ENCODE peak calls at places on chromosomes 13 and 19, in six cellular contexts. M, T, H, Z, I and O are unnamed samples.

GRCh38 chr13:93534181-93534700 is 307.6 kb downstream of the GPC6 start:
- DNase-seq in T (no peak), I (no peak), H (no peak), M (no peak), Z (no peak), O (no peak)

GRCh38 chr19:46492841-46493235 is 2.8 kb downstream of the PNMA8B start:
- DNase-seq in M (no peak), I (no peak), T (no peak), H (no peak), Z (no peak), O (peak; percentile 83)

GRCh38 chr13:30880151-30880551 is 25.9 kb upstream of the MEDAG start:
- DNase-seq in Z (no peak), T (no peak), M (peak; percentile 76), H (no peak), I (no peak), O (no peak)

GRCh38 chr13:32165791-32166190 is 134.2 kb downstream of the FRY start:
- DNase-seq in M (no peak), H (no peak), T (no peak), I (no peak), Z (no peak), O (no peak)

GRCh38 chr19:9883231-9883758 is 48.2 kb downstream of the PIN1 start:
- DNase-seq in I (no peak), Z (no peak), M (no peak), H (no peak), T (no peak), O (peak; percentile 65)

GRCh38 chr13:114334305-114335053 is 20.2 kb downstream of the CHAMP1 start:
- DNase-seq in H (no peak), I (no peak), T (no peak), Z (no peak), M (no peak), O (no peak)

GRCh38 chr19:5727453-5728050 is 7.1 kb downstream of the CATSPERD start:
- DNase-seq in T (no peak), M (no peak), I (no peak), Z (no peak), H (no peak), O (no peak)

GRCh38 chr13:26882731-26883130 is 122.1 kb upstream of the GPR12 start:
- DNase-seq in Z (no peak), H (no peak), T (no peak), I (no peak), M (no peak), O (no peak)

GRCh38 chr19:35975608-35976214 is 19.3 kb upstream of the SDHAF1 start:
- DNase-seq in I (peak; percentile 62), Z (no peak), H (no peak), T (no peak), M (peak; percentile 21), O (peak; percentile 86)

GRCh38 chr13:52359534-52359933 is 46.4 kb downstream of the THSD1 start:
- DNase-seq in I (peak; percentile 49), Z (no peak), T (no peak), M (peak; percentile 94), H (no peak), O (no peak)
- H3K4me3 ChIP-seq in I (no peak overlapping the region), Z (no peak overlapping the region), T (no peak overlapping the region), M (no peak overlapping the region), H (no peak overlapping the region), O (no peak overlapping the region)

DNA sequence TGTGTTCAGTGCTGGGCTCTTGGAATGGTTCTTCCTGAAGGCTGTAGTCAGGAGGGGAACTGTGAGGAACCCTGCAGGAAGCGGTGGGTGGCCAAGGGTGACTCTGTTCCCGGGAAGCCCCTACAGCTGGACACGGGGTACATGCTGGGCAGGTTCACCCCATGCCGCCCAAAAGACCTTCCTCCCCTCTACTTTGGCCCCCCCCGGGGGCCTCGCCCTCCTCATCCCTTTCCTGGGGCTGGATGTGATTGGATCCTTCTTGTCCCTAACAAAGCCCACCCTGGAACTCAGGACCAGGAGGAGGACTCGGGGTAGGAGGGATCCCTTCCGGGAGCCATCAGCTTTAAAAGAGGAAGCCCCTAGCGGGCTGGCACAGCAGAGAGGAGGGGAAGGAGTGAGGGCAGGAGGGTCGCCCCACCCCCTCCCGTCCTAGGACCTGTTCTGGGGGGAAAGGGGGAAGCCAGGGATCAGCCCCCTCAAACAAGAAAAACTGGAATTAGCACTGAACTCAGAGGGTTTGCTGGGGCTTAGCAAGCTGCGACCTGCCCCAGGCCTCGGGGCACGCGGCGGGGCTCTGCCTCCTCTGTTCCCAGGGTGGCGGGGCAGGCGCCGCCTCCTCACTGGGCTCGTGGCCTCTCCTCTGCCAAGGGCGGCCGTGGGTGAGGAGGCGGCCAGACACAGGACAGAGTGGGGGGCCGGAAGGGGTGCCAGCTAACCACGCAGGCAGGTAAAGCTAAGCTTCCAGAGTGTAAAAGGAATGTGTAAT is 4.0 kb downstream of the CEBPA start:
- DNase-seq in I (peak; percentile 75), M (no peak), T (no peak), Z (no peak), H (no peak), O (peak; percentile 67)
- H3K27me3 ChIP-seq in I (peaks cover 2% of the 10 kb centered on the region), M (peaks cover 26% of the 10 kb centered on the region), T (peaks cover 31% of the 10 kb centered on the region), Z (peaks cover 17% of the 10 kb centered on the region), H (peaks cover 16% of the 10 kb centered on the region), O (peaks cover 31% of the 10 kb centered on the region)

DNA sequence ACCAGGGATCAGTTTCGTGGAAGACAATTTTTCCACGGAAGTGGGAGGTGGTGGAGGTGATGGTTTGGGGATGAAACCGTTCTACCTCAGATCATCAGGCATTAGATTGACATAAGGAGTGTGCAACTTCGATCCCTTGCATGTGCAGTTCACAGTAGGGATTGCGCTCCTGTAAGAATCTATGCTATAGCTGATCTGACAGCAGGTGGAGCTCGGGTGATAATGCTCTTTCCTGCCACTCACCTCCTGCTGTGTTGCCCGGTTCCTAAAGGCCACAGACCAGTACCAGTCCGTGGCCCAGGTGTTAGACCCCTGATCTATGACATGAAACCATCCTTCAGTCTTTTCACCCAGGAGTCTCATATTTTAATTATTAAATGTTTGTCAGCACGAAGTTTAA is 4.0 kb downstream of the ZNF302 start:
- DNase-seq in M (no peak), T (no peak), I (no peak), Z (no peak), H (no peak), O (no peak)
- H3K36me3 ChIP-seq in M (peaks cover 4% of the 10 kb centered on the region), T (peaks cover 65% of the 10 kb centered on the region), I (peaks cover 25% of the 10 kb centered on the region), Z (peaks cover 13% of the 10 kb centered on the region), H (no peaks in the 10 kb centered on the region), O (peaks cover 5% of the 10 kb centered on the region)

GRCh38 chr13:99690426-99691189 is 189.3 kb downstream of the TM9SF2 start:
- DNase-seq in Z (no peak), H (no peak), I (no peak), T (no peak), M (no peak), O (no peak)
- H3K4me3 ChIP-seq in Z (no peak overlapping the region), H (no peak overlapping the region), I (no peak overlapping the region), T (no peak overlapping the region), M (no peak overlapping the region), O (no peak overlapping the region)

GRCh38 chr19:55444720-55445045 is 1.6 kb upstream of the SHISA7 start:
- DNase-seq in T (no peak), M (no peak), Z (no peak), I (no peak), H (no peak), O (no peak)
- H3K27me3 ChIP-seq in T (peaks cover 86% of the 10 kb centered on the region), M (peaks cover 44% of the 10 kb centered on the region), Z (peaks cover 34% of the 10 kb centered on the region), I (peaks cover 69% of the 10 kb centered on the region), H (peaks cover 46% of the 10 kb centered on the region), O (peaks cover 90% of the 10 kb centered on the region)

GRCh38 chr13:94608586-94608985 is 6.9 kb downstream of the GPR180 start:
- DNase-seq in I (no peak), T (no peak), Z (no peak), H (no peak), M (no peak), O (no peak)

GRCh38 chr13:94607939-94608338 is 6.3 kb downstream of the GPR180 start:
- DNase-seq in M (no peak), H (no peak), Z (no peak), T (no peak), I (no peak), O (no peak)

GRCh38 chr13:94609196-94609595 is 7.5 kb downstream of the GPR180 start:
- DNase-seq in H (no peak), I (no peak), M (no peak), Z (no peak), T (no peak), O (no peak)

GRCh38 chr13:94612050-94612449 is 10.4 kb downstream of the GPR180 start:
- DNase-seq in M (no peak), Z (no peak), H (no peak), I (no peak), T (no peak), O (no peak)

GRCh38 chr13:94610475-94610874 is 8.8 kb downstream of the GPR180 start:
- DNase-seq in Z (no peak), M (no peak), H (no peak), I (no peak), T (no peak), O (no peak)
- H3K36me3 ChIP-seq in Z (peaks cover 5% of the 10 kb centered on the region), M (peaks cover 4% of the 10 kb centered on the region), H (peaks cover 5% of the 10 kb centered on the region), I (no peaks in the 10 kb centered on the region), T (peaks cover 59% of the 10 kb centered on the region), O (peaks cover 8% of the 10 kb centered on the region)

GRCh38 chr19:49690073-49690655 is 752 bp upstream of the CPT1C start:
- DNase-seq in I (peak; percentile 20), H (no peak), M (no peak), Z (no peak), T (no peak), O (no peak)
- H3K4me3 ChIP-seq in I (peak overlapping the region; percentile 63), H (peak overlapping the region; percentile 54), M (peak overlapping the region; percentile 43), Z (peak overlapping the region; percentile 56), T (peak overlapping the region; percentile 56), O (peak overlapping the region; percentile 74)